ENCODE peak calls at places on chromosome X, in four cellular contexts. M is IMR-90, D is H9, U is H1. L is an unnamed sample.
A peak's percentile ranks its signal among the peaks of the same experiment; 100 is the strongest.

GRCh38 chrX:101619336-101619735 is 1.5 kb upstream of the ARMCX6 start:
- DNase-seq in M (peak; percentile 22), D (peak; percentile 67), U (no peak), L (peak; percentile 75)

GRCh38 chrX:135707880-135708279 is 5.6 kb upstream of the CT45A1 start:
- DNase-seq in M (no peak), D (peak; percentile 64), U (peak; percentile 49), L (peak; percentile 8)

GRCh38 chrX:27307546-27307945 is 155.6 kb downstream of the PPP4R3C start:
- DNase-seq in M (no peak), D (no peak), U (no peak), L (no peak)

GRCh38 chrX:2664497-2664896 is 26.6 kb upstream of the CD99 start:
- DNase-seq in M (peak; percentile 87), D (no peak), U (no peak), L (no peak)

GRCh38 chrX:24025741-24026402 is 1.1 kb downstream of the KLHL15 start:
- DNase-seq in M (peak; percentile 81), D (peak; percentile 70), U (peak; percentile 50), L (peak; percentile 70)

GRCh38 chrX:47180346-47180745 is 13.3 kb upstream of the UBA1 start:
- DNase-seq in M (no peak), D (no peak), U (no peak), L (no peak)

GRCh38 chrX:102846544-102847236 is 90.4 kb upstream of the RAB40AL start:
- DNase-seq in M (peak; percentile 73), D (no peak), U (no peak), L (no peak)

GRCh38 chrX:23610491-23610890 is 56.8 kb upstream of the PRDX4 start:
- DNase-seq in M (peak; percentile 3), D (no peak), U (no peak), L (peak; percentile 29)

GRCh38 chrX:150478496-150479492 is 89.6 kb upstream of the MTM1 start:
- DNase-seq in M (no peak), D (no peak), U (no peak), L (no peak)

GRCh38 chrX:17876135-17876534 is 15.0 kb upstream of the RAI2 start:
- DNase-seq in M (no peak), D (no peak), U (no peak), L (peak; percentile 18)

GRCh38 chrX:39440734-39441305 is 639.6 kb downstream of the MID1IP1 start:
- DNase-seq in M (no peak), D (no peak), U (no peak), L (peak; percentile 14)

GRCh38 chrX:97238632-97239031 is 354.9 kb downstream of the RPA4 start:
- DNase-seq in M (peak; percentile 55), D (no peak), U (no peak), L (peak; percentile 38)

GRCh38 chrX:115616943-115617563 is 56.1 kb downstream of the PLS3 start:
- DNase-seq in M (peak; percentile 84), D (no peak), U (no peak), L (peak; percentile 55)

GRCh38 chrX:130902783-130903613 is at the start of gene ENOX2:
- DNase-seq in M (peak; percentile 96), D (peak; percentile 96), U (peak; percentile 74), L (peak; percentile 99)
- H3K27ac ChIP-seq in M (peak within 1 kb of the TSS; percentile 85), D (no peak within 1 kb of the TSS), U (peak within 1 kb of the TSS; percentile 79), L (peak within 1 kb of the TSS; percentile 36)

GRCh38 chrX:73267206-73267605 is 52.6 kb upstream of the NAP1L2 start:
- DNase-seq in M (no peak), D (no peak), U (no peak), L (no peak)

GRCh38 chrX:73266766-73267165 is 52.1 kb upstream of the NAP1L2 start:
- DNase-seq in M (no peak), D (no peak), U (no peak), L (no peak)

GRCh38 chrX:73267979-73268378 is 53.3 kb upstream of the NAP1L2 start:
- DNase-seq in M (no peak), D (no peak), U (no peak), L (no peak)

GRCh38 chrX:73270753-73271152 is 56.1 kb upstream of the NAP1L2 start:
- DNase-seq in M (no peak), D (no peak), U (no peak), L (no peak)

DNA sequence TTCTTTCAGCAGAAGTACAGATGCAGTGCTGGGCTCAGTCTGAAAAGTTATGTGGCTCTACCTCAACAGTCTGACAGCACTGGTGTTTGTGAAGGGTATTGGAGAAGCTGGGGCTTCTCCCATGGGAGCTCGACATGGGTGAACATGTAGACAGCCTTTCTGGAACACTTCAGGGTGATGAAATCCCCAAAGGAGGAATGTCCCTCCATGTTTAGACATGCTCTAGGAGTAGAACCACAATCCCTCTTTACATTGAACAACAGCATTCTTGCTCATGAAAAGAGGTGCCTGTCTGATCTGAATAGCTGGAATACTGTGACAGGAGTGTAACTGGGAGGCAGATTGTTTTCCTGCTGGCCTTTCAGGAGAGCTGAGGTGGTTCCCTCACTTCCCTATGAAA is 53.8 kb upstream of the NAP1L2 start:
- DNase-seq in M (no peak), D (no peak), U (no peak), L (no peak)
- H4K5ac ChIP-seq in M (no peak overlapping the region), D (no peak overlapping the region), U (no peak overlapping the region), L (no peak overlapping the region)

DNA sequence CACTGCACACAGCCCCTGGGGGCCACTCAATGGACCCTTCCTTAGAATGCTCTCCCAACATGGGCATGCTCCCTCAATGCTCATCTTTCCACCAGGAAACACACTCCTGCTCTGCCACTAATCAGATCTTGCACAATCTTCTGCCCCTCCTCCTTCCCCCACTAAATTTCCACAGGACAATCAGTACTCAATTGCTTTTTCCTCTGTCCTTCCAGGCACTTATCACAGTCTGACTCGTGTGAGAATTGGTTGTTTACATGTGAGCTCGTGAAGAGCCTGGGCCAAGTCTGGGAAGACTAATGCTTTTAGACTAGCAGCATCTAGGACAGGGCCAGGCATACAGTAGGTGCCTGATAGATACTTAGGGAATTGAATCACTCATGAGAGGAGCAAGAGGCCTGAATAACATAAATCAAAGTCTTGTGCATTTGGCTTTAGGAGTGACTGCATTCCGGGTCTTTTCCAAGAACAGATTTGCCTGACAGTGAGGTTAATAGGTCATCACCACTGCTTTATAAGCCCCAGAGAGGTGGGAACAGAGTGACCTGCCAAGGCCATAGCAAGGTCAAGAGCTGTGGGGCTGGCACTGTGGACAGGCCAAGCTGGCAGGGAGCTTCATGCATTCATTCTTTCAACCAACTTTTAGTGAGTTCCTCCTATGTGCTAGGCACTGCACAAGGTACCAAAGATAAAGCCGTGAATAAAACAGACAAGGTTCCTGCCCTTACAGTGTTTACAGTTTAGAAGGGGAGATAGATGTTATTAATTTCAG is 55.0 kb downstream of the PRPS1 start:
- DNase-seq in M (no peak), D (no peak), U (no peak), L (no peak)
- H3K18ac ChIP-seq in M (no peak overlapping the region), D (no peak overlapping the region), U (no peak overlapping the region), L (no peak overlapping the region)

GRCh38 chrX:148504412-148504950 is 4.1 kb downstream of the AFF2 start:
- DNase-seq in M (no peak), D (peak; percentile 29), U (no peak), L (no peak)
- H3K27ac ChIP-seq in M (no peak overlapping the region), D (no peak overlapping the region), U (no peak overlapping the region), L (no peak overlapping the region)